ENCODE peak calls at places on chromosomes 4 and X, in nine cellular contexts. One of them, this sample, is unnamed.

GRCh38 chr4:82833696-82834313 is 35.2 kb upstream of the SCD5 start:
- DNase-seq in HFFc6: peak
- DNase-seq in colonic mucosa: peak
- DNase-seq in BE2C: no peak
- DNase-seq in AG10803: peak
- DNase-seq in astrocyte of the spinal cord: peak
- DNase-seq in hepatocyte: peak
- DNase-seq in breast epithelium: no peak
- DNase-seq in left lung: no peak
- DNase-seq in this sample: no peak

GRCh38 chr4:118682928-118683327 is 2.3 kb upstream of the METTL14 start:
- DNase-seq in HFFc6: peak
- DNase-seq in colonic mucosa: no peak
- DNase-seq in BE2C: peak
- DNase-seq in AG10803: peak
- DNase-seq in astrocyte of the spinal cord: peak
- DNase-seq in hepatocyte: peak
- DNase-seq in breast epithelium: no peak
- DNase-seq in left lung: no peak
- DNase-seq in this sample: no peak

GRCh38 chr4:139450586-139450985 is 3.3 kb upstream of the RAB33B start:
- DNase-seq in HFFc6: no peak
- DNase-seq in colonic mucosa: no peak
- DNase-seq in BE2C: no peak
- DNase-seq in AG10803: no peak
- DNase-seq in astrocyte of the spinal cord: no peak
- DNase-seq in hepatocyte: no peak
- DNase-seq in breast epithelium: no peak
- DNase-seq in left lung: no peak
- DNase-seq in this sample: no peak

GRCh38 chr4:38925492-38926418 is 58.1 kb downstream of the FAM114A1 start:
- DNase-seq in HFFc6: no peak
- DNase-seq in colonic mucosa: no peak
- DNase-seq in BE2C: peak
- DNase-seq in AG10803: no peak
- DNase-seq in astrocyte of the spinal cord: no peak
- DNase-seq in hepatocyte: peak
- DNase-seq in breast epithelium: no peak
- DNase-seq in left lung: no peak
- DNase-seq in this sample: no peak

GRCh38 chr4:2933566-2934076 is 29.6 kb downstream of the NOP14 start:
- DNase-seq in HFFc6: no peak
- DNase-seq in colonic mucosa: peak
- DNase-seq in BE2C: no peak
- DNase-seq in AG10803: no peak
- DNase-seq in astrocyte of the spinal cord: no peak
- DNase-seq in hepatocyte: no peak
- DNase-seq in breast epithelium: no peak
- DNase-seq in left lung: peak
- DNase-seq in this sample: no peak

GRCh38 chrX:17553451-17553850 is 178.5 kb downstream of the NHS start:
- DNase-seq in HFFc6: peak
- DNase-seq in colonic mucosa: peak
- DNase-seq in BE2C: no peak
- DNase-seq in AG10803: peak
- DNase-seq in astrocyte of the spinal cord: peak
- DNase-seq in hepatocyte: no peak
- DNase-seq in breast epithelium: no peak
- DNase-seq in left lung: no peak
- DNase-seq in this sample: no peak

GRCh38 chr4:38867478-38868054 is at the start of gene FAM114A1:
- DNase-seq in HFFc6: peak
- DNase-seq in colonic mucosa: peak
- DNase-seq in BE2C: peak
- DNase-seq in AG10803: peak
- DNase-seq in astrocyte of the spinal cord: peak
- DNase-seq in hepatocyte: peak
- DNase-seq in breast epithelium: peak
- DNase-seq in left lung: peak
- DNase-seq in this sample: peak

GRCh38 chrX:134600714-134601113 is 57.6 kb downstream of the PLAC1 start:
- DNase-seq in HFFc6: peak
- DNase-seq in colonic mucosa: no peak
- DNase-seq in BE2C: no peak
- DNase-seq in AG10803: peak
- DNase-seq in astrocyte of the spinal cord: peak
- DNase-seq in hepatocyte: no peak
- DNase-seq in breast epithelium: no peak
- DNase-seq in left lung: no peak
- DNase-seq in this sample: no peak

GRCh38 chr4:94278777-94279176 is 63.9 kb downstream of the HPGDS start:
- DNase-seq in HFFc6: no peak
- DNase-seq in colonic mucosa: no peak
- DNase-seq in BE2C: no peak
- DNase-seq in AG10803: no peak
- DNase-seq in astrocyte of the spinal cord: no peak
- DNase-seq in hepatocyte: no peak
- DNase-seq in breast epithelium: no peak
- DNase-seq in left lung: no peak
- DNase-seq in this sample: no peak

GRCh38 chr4:2141022-2141761 is 82.1 kb downstream of the NAT8L start:
- DNase-seq in HFFc6: no peak
- DNase-seq in colonic mucosa: no peak
- DNase-seq in BE2C: no peak
- DNase-seq in AG10803: no peak
- DNase-seq in astrocyte of the spinal cord: no peak
- DNase-seq in hepatocyte: no peak
- DNase-seq in breast epithelium: no peak
- DNase-seq in left lung: no peak
- DNase-seq in this sample: no peak

GRCh38 chr4:23773884-23774636 is 115.8 kb downstream of the PPARGC1A start:
- DNase-seq in HFFc6: no peak
- DNase-seq in colonic mucosa: no peak
- DNase-seq in BE2C: no peak
- DNase-seq in AG10803: no peak
- DNase-seq in astrocyte of the spinal cord: no peak
- DNase-seq in hepatocyte: no peak
- DNase-seq in breast epithelium: no peak
- DNase-seq in left lung: no peak
- DNase-seq in this sample: no peak

GRCh38 chrX:69093960-69094935 is 71.0 kb downstream of the PJA1 start:
- DNase-seq in HFFc6: peak
- DNase-seq in colonic mucosa: peak
- DNase-seq in BE2C: peak
- DNase-seq in AG10803: peak
- DNase-seq in astrocyte of the spinal cord: peak
- DNase-seq in hepatocyte: peak
- DNase-seq in breast epithelium: peak
- DNase-seq in left lung: no peak
- DNase-seq in this sample: no peak

GRCh38 chr4:186845137-186845842 is 121.6 kb upstream of the FAT1 start:
- DNase-seq in HFFc6: peak
- DNase-seq in colonic mucosa: peak
- DNase-seq in BE2C: no peak
- DNase-seq in AG10803: peak
- DNase-seq in astrocyte of the spinal cord: peak
- DNase-seq in hepatocyte: peak
- DNase-seq in breast epithelium: no peak
- DNase-seq in left lung: no peak
- DNase-seq in this sample: no peak

GRCh38 chr4:52554606-52555355 is 104.3 kb downstream of the USP46 start:
- DNase-seq in HFFc6: no peak
- DNase-seq in colonic mucosa: no peak
- DNase-seq in BE2C: no peak
- DNase-seq in AG10803: no peak
- DNase-seq in astrocyte of the spinal cord: no peak
- DNase-seq in hepatocyte: no peak
- DNase-seq in breast epithelium: peak
- DNase-seq in left lung: no peak
- DNase-seq in this sample: no peak

GRCh38 chr4:155119006-155119405 is 89.4 kb upstream of the NPY2R start:
- DNase-seq in HFFc6: no peak
- DNase-seq in colonic mucosa: no peak
- DNase-seq in BE2C: no peak
- DNase-seq in AG10803: no peak
- DNase-seq in astrocyte of the spinal cord: no peak
- DNase-seq in hepatocyte: no peak
- DNase-seq in breast epithelium: no peak
- DNase-seq in left lung: no peak
- DNase-seq in this sample: no peak

GRCh38 chr4:70749313-70749712 is 27.5 kb downstream of the RUFY3 start:
- DNase-seq in HFFc6: no peak
- DNase-seq in colonic mucosa: no peak
- DNase-seq in BE2C: no peak
- DNase-seq in AG10803: no peak
- DNase-seq in astrocyte of the spinal cord: no peak
- DNase-seq in hepatocyte: no peak
- DNase-seq in breast epithelium: no peak
- DNase-seq in left lung: no peak
- DNase-seq in this sample: no peak

GRCh38 chr4:68466185-68466584 is 18.9 kb downstream of the TMPRSS11E start:
- DNase-seq in HFFc6: peak
- DNase-seq in colonic mucosa: no peak
- DNase-seq in BE2C: no peak
- DNase-seq in AG10803: peak
- DNase-seq in astrocyte of the spinal cord: peak
- DNase-seq in hepatocyte: no peak
- DNase-seq in breast epithelium: no peak
- DNase-seq in left lung: no peak
- DNase-seq in this sample: no peak

GRCh38 chr4:73197220-73197619 is 61.4 kb downstream of the ANKRD17 start:
- DNase-seq in HFFc6: no peak
- DNase-seq in colonic mucosa: no peak
- DNase-seq in BE2C: no peak
- DNase-seq in AG10803: peak
- DNase-seq in astrocyte of the spinal cord: no peak
- DNase-seq in hepatocyte: no peak
- DNase-seq in breast epithelium: no peak
- DNase-seq in left lung: no peak
- DNase-seq in this sample: no peak

DNA sequence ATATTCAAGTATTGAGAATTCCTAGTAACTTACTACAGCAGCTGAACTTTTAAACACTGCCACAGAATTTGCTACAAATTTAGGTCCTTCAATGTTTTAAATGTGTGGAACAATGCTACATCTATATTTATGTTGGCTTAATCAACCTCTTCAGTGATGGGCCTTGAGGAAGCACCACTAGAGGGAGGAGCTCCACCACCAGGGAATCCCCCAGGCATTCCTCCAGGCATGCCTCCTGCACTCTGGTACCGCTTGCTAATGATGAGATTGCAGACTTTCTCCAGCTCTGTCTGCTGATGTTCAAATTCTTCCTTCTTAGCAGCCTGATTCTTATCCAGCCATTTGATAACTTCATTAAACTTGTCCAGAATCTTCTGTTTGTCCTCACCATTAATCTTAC is 190.8 kb downstream of the HTR2C start:
- DNase-seq in HFFc6: no peak
- DNase-seq in colonic mucosa: no peak
- DNase-seq in BE2C: peak
- DNase-seq in AG10803: peak
- DNase-seq in astrocyte of the spinal cord: no peak
- DNase-seq in hepatocyte: peak
- DNase-seq in breast epithelium: no peak
- DNase-seq in left lung: no peak
- DNase-seq in this sample: no peak
- TF ChIP-seq CTCF in HFFc6: peak
- TF ChIP-seq CTCF in colonic mucosa: no peak
- TF ChIP-seq CTCF in BE2C: peak
- TF ChIP-seq CTCF in AG10803: no peak
- TF ChIP-seq CTCF in astrocyte of the spinal cord: no peak
- TF ChIP-seq CTCF in hepatocyte: no peak
- TF ChIP-seq CTCF in breast epithelium: no peak
- TF ChIP-seq CTCF in left lung: no peak
- TF ChIP-seq CTCF in this sample: no peak

GRCh38 chr4:75630174-75630931 is at the start of gene CDKL2:
- DNase-seq in HFFc6: peak
- DNase-seq in colonic mucosa: peak
- DNase-seq in BE2C: peak
- DNase-seq in AG10803: peak
- DNase-seq in astrocyte of the spinal cord: peak
- DNase-seq in hepatocyte: peak
- DNase-seq in breast epithelium: peak
- DNase-seq in left lung: peak
- DNase-seq in this sample: peak
- TF ChIP-seq CTCF in HFFc6: no peak
- TF ChIP-seq CTCF in colonic mucosa: no peak
- TF ChIP-seq CTCF in BE2C: no peak
- TF ChIP-seq CTCF in AG10803: no peak
- TF ChIP-seq CTCF in astrocyte of the spinal cord: no peak
- TF ChIP-seq CTCF in hepatocyte: no peak
- TF ChIP-seq CTCF in breast epithelium: no peak
- TF ChIP-seq CTCF in left lung: no peak
- TF ChIP-seq CTCF in this sample: no peak

DNA sequence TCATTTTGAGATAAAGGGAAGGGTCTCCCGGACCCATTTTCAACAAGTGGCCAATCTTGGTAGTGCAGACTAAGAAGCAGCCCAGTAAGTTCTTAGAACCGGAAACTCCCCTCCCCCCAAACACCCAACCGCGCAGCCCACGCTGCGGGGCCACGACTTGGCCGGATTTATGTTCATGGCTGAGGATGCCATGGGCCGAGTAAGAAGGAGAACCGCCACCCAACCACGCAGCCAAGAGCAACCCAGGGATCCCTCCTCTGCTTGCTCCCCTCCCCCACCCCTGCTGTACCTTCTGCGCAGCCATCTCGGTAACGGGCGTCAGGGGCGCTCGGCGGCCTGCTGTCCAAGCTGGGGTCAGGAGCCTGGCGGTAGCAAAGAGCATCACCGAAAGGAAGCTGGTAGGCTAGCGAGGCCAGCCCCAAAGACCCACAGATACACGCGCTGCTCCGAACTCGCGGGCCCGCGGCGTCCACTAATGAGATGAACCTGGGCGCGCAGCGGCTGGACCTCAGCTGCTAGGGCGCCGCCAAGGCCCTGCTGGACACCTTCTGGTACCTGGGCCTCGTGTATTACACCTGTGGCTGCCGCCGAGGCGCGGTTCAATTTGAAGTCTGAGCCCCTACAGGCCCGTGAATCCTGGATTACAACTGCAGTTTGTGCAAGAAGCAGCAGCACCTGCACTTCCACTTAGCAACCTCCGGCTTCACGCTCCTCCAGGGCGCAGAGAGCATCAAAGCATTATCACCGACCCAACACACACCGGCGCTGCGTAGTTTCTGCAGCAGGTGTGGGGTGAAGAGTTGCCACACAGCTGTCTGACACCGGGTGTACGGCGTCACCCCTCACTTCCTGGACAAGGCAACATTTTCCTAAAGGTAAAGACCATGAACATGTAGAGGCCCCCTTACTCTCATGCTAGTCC is 63.4 kb downstream of the NUDT10 start:
- DNase-seq in HFFc6: no peak
- DNase-seq in colonic mucosa: no peak
- DNase-seq in BE2C: peak
- DNase-seq in AG10803: no peak
- DNase-seq in astrocyte of the spinal cord: no peak
- DNase-seq in hepatocyte: no peak
- DNase-seq in breast epithelium: no peak
- DNase-seq in left lung: peak
- DNase-seq in this sample: peak
- TF ChIP-seq CTCF in HFFc6: no peak
- TF ChIP-seq CTCF in colonic mucosa: no peak
- TF ChIP-seq CTCF in BE2C: peak
- TF ChIP-seq CTCF in AG10803: no peak
- TF ChIP-seq CTCF in astrocyte of the spinal cord: peak
- TF ChIP-seq CTCF in hepatocyte: no peak
- TF ChIP-seq CTCF in breast epithelium: no peak
- TF ChIP-seq CTCF in left lung: peak
- TF ChIP-seq CTCF in this sample: no peak

GRCh38 chr4:163587867-163588266 is 93.4 kb downstream of the TMA16 start:
- DNase-seq in HFFc6: no peak
- DNase-seq in colonic mucosa: no peak
- DNase-seq in BE2C: peak
- DNase-seq in AG10803: no peak
- DNase-seq in astrocyte of the spinal cord: peak
- DNase-seq in hepatocyte: no peak
- DNase-seq in breast epithelium: no peak
- DNase-seq in left lung: no peak
- DNase-seq in this sample: peak
- TF ChIP-seq CTCF in HFFc6: peak
- TF ChIP-seq CTCF in colonic mucosa: no peak
- TF ChIP-seq CTCF in BE2C: peak
- TF ChIP-seq CTCF in AG10803: no peak
- TF ChIP-seq CTCF in astrocyte of the spinal cord: peak
- TF ChIP-seq CTCF in hepatocyte: peak
- TF ChIP-seq CTCF in breast epithelium: no peak
- TF ChIP-seq CTCF in left lung: no peak
- TF ChIP-seq CTCF in this sample: no peak

This sample was measured in activated B cell treated with CpG ODN at 0.5 μM for 24 hours.